ENCODE peak calls at places on chromosomes 4 and X, in eight cellular contexts. One of them, this sample, is unnamed.
A peak's percentile ranks its signal among the peaks of the same experiment; 100 is the strongest.

GRCh38 chr4:77872723-77873435 is 10.2 kb downstream of the MRPL1 start:
- DNase-seq in cardiac muscle cell: peak; percentile 83
- DNase-seq in choroid plexus epithelial cell: no peak
- DNase-seq in sigmoid colon: no peak
- DNase-seq in GM13976: no peak
- DNase-seq in right atrium auricular region: no peak
- DNase-seq in foreskin fibroblast: no peak
- DNase-seq in heart right ventricle: no peak
- DNase-seq in this sample: no peak

GRCh38 chr4:133624744-133625143 is 475.6 kb downstream of the PCDH10 start:
- DNase-seq in cardiac muscle cell: no peak
- DNase-seq in choroid plexus epithelial cell: peak; percentile 30
- DNase-seq in sigmoid colon: no peak
- DNase-seq in GM13976: no peak
- DNase-seq in right atrium auricular region: no peak
- DNase-seq in foreskin fibroblast: no peak
- DNase-seq in heart right ventricle: no peak
- DNase-seq in this sample: no peak

GRCh38 chr4:56640907-56641493 is 40.1 kb downstream of the HOPX start:
- DNase-seq in cardiac muscle cell: no peak
- DNase-seq in choroid plexus epithelial cell: no peak
- DNase-seq in sigmoid colon: no peak
- DNase-seq in GM13976: no peak
- DNase-seq in right atrium auricular region: no peak
- DNase-seq in foreskin fibroblast: peak; percentile 20
- DNase-seq in heart right ventricle: no peak
- DNase-seq in this sample: no peak

GRCh38 chrX:153631931-153632611 is 14.9 kb upstream of the DUSP9 start:
- DNase-seq in cardiac muscle cell: no peak
- DNase-seq in choroid plexus epithelial cell: no peak
- DNase-seq in sigmoid colon: peak; percentile 34
- DNase-seq in GM13976: no peak
- DNase-seq in right atrium auricular region: no peak
- DNase-seq in foreskin fibroblast: no peak
- DNase-seq in heart right ventricle: no peak
- DNase-seq in this sample: no peak

GRCh38 chr4:183099537-183100297 is 660 bp downstream of the WWC2 start:
- DNase-seq in cardiac muscle cell: no peak
- DNase-seq in choroid plexus epithelial cell: peak; percentile 23
- DNase-seq in sigmoid colon: peak; percentile 74
- DNase-seq in GM13976: peak; percentile 31
- DNase-seq in right atrium auricular region: no peak
- DNase-seq in foreskin fibroblast: peak; percentile 55
- DNase-seq in heart right ventricle: peak; percentile 30
- DNase-seq in this sample: peak; percentile 18

GRCh38 chrX:2628751-2629315 is 62.3 kb upstream of the CD99 start:
- DNase-seq in cardiac muscle cell: no peak
- DNase-seq in choroid plexus epithelial cell: no peak
- DNase-seq in sigmoid colon: no peak
- DNase-seq in GM13976: no peak
- DNase-seq in right atrium auricular region: no peak
- DNase-seq in foreskin fibroblast: no peak
- DNase-seq in heart right ventricle: no peak
- DNase-seq in this sample: no peak

GRCh38 chr4:6342530-6343293 is 73.1 kb downstream of the WFS1 start:
- DNase-seq in cardiac muscle cell: peak; percentile 25
- DNase-seq in choroid plexus epithelial cell: peak; percentile 17
- DNase-seq in sigmoid colon: no peak
- DNase-seq in GM13976: no peak
- DNase-seq in right atrium auricular region: peak; percentile 64
- DNase-seq in foreskin fibroblast: no peak
- DNase-seq in heart right ventricle: peak; percentile 39
- DNase-seq in this sample: no peak

GRCh38 chrX:31333181-31333831 is 261.5 kb upstream of the FTHL17 start:
- DNase-seq in cardiac muscle cell: peak; percentile 79
- DNase-seq in choroid plexus epithelial cell: peak; percentile 88
- DNase-seq in sigmoid colon: no peak
- DNase-seq in GM13976: no peak
- DNase-seq in right atrium auricular region: no peak
- DNase-seq in foreskin fibroblast: peak; percentile 20
- DNase-seq in heart right ventricle: no peak
- DNase-seq in this sample: no peak

GRCh38 chrX:18390941-18391538 is 34.4 kb upstream of the CDKL5 start:
- DNase-seq in cardiac muscle cell: peak; percentile 62
- DNase-seq in choroid plexus epithelial cell: peak; percentile 71
- DNase-seq in sigmoid colon: peak; percentile 79
- DNase-seq in GM13976: peak; percentile 56
- DNase-seq in right atrium auricular region: peak; percentile 82
- DNase-seq in foreskin fibroblast: peak; percentile 65
- DNase-seq in heart right ventricle: peak; percentile 36
- DNase-seq in this sample: peak; percentile 42

GRCh38 chr4:85474818-85475630 is at the start of gene ARHGAP24:
- DNase-seq in cardiac muscle cell: peak; percentile 99
- DNase-seq in choroid plexus epithelial cell: peak; percentile 99
- DNase-seq in sigmoid colon: peak; percentile 91
- DNase-seq in GM13976: peak; percentile 78
- DNase-seq in right atrium auricular region: peak; percentile 96
- DNase-seq in foreskin fibroblast: peak; percentile 99
- DNase-seq in heart right ventricle: peak; percentile 82
- DNase-seq in this sample: peak; percentile 78

GRCh38 chr4:20552004-20552403 is 148.3 kb upstream of the PACRGL start:
- DNase-seq in cardiac muscle cell: no peak
- DNase-seq in choroid plexus epithelial cell: no peak
- DNase-seq in sigmoid colon: no peak
- DNase-seq in GM13976: no peak
- DNase-seq in right atrium auricular region: no peak
- DNase-seq in foreskin fibroblast: no peak
- DNase-seq in heart right ventricle: no peak
- DNase-seq in this sample: no peak

GRCh38 chr4:25970241-25970675 is 56.2 kb downstream of the SMIM20 start:
- DNase-seq in cardiac muscle cell: peak; percentile 55
- DNase-seq in choroid plexus epithelial cell: peak; percentile 70
- DNase-seq in sigmoid colon: peak; percentile 69
- DNase-seq in GM13976: peak; percentile 46
- DNase-seq in right atrium auricular region: no peak
- DNase-seq in foreskin fibroblast: no peak
- DNase-seq in heart right ventricle: peak; percentile 36
- DNase-seq in this sample: peak; percentile 55

GRCh38 chr4:71526626-71527406 is 188.0 kb downstream of the SLC4A4 start:
- DNase-seq in cardiac muscle cell: no peak
- DNase-seq in choroid plexus epithelial cell: no peak
- DNase-seq in sigmoid colon: no peak
- DNase-seq in GM13976: no peak
- DNase-seq in right atrium auricular region: no peak
- DNase-seq in foreskin fibroblast: no peak
- DNase-seq in heart right ventricle: no peak
- DNase-seq in this sample: no peak

GRCh38 chr4:123866796-123867195 is 470.2 kb downstream of the SPRY1 start:
- DNase-seq in cardiac muscle cell: no peak
- DNase-seq in choroid plexus epithelial cell: no peak
- DNase-seq in sigmoid colon: no peak
- DNase-seq in GM13976: no peak
- DNase-seq in right atrium auricular region: no peak
- DNase-seq in foreskin fibroblast: no peak
- DNase-seq in heart right ventricle: no peak
- DNase-seq in this sample: no peak

GRCh38 chr4:16694491-16695276 is 203.8 kb downstream of the LDB2 start:
- DNase-seq in cardiac muscle cell: no peak
- DNase-seq in choroid plexus epithelial cell: no peak
- DNase-seq in sigmoid colon: no peak
- DNase-seq in GM13976: no peak
- DNase-seq in right atrium auricular region: no peak
- DNase-seq in foreskin fibroblast: peak; percentile 17
- DNase-seq in heart right ventricle: no peak
- DNase-seq in this sample: no peak

GRCh38 chrX:57817302-57817701 is 93.0 kb downstream of the ZXDA start:
- DNase-seq in cardiac muscle cell: peak; percentile 2
- DNase-seq in choroid plexus epithelial cell: peak; percentile 8
- DNase-seq in sigmoid colon: no peak
- DNase-seq in GM13976: peak; percentile 4
- DNase-seq in right atrium auricular region: no peak
- DNase-seq in foreskin fibroblast: peak; percentile 1
- DNase-seq in heart right ventricle: no peak
- DNase-seq in this sample: no peak

GRCh38 chr4:113979157-113979972 is at the start of gene ARSJ:
- DNase-seq in cardiac muscle cell: peak; percentile 89
- DNase-seq in choroid plexus epithelial cell: peak; percentile 79
- DNase-seq in sigmoid colon: peak; percentile 81
- DNase-seq in GM13976: peak; percentile 27
- DNase-seq in right atrium auricular region: peak; percentile 72
- DNase-seq in foreskin fibroblast: peak; percentile 91
- DNase-seq in heart right ventricle: peak; percentile 57
- DNase-seq in this sample: peak; percentile 17

GRCh38 chr4:145623831-145624230 is 4.6 kb downstream of the MMAA start:
- DNase-seq in cardiac muscle cell: peak; percentile 35
- DNase-seq in choroid plexus epithelial cell: peak; percentile 16
- DNase-seq in sigmoid colon: no peak
- DNase-seq in GM13976: no peak
- DNase-seq in right atrium auricular region: no peak
- DNase-seq in foreskin fibroblast: peak; percentile 53
- DNase-seq in heart right ventricle: no peak
- DNase-seq in this sample: no peak

GRCh38 chrX:104310084-104310483 is 55.4 kb upstream of the ESX1 start:
- DNase-seq in cardiac muscle cell: peak; percentile 53
- DNase-seq in choroid plexus epithelial cell: peak; percentile 66
- DNase-seq in sigmoid colon: no peak
- DNase-seq in GM13976: no peak
- DNase-seq in right atrium auricular region: no peak
- DNase-seq in foreskin fibroblast: peak; percentile 61
- DNase-seq in heart right ventricle: no peak
- DNase-seq in this sample: no peak

GRCh38 chr4:10013722-10014121 is 7.6 kb downstream of the SLC2A9 start:
- DNase-seq in cardiac muscle cell: peak; percentile 43
- DNase-seq in choroid plexus epithelial cell: peak; percentile 70
- DNase-seq in sigmoid colon: no peak
- DNase-seq in GM13976: peak; percentile 63
- DNase-seq in right atrium auricular region: no peak
- DNase-seq in foreskin fibroblast: peak; percentile 48
- DNase-seq in heart right ventricle: peak; percentile 47
- DNase-seq in this sample: peak; percentile 63

GRCh38 chr4:10016169-10016568 is 5.1 kb downstream of the SLC2A9 start:
- DNase-seq in cardiac muscle cell: no peak
- DNase-seq in choroid plexus epithelial cell: no peak
- DNase-seq in sigmoid colon: no peak
- DNase-seq in GM13976: no peak
- DNase-seq in right atrium auricular region: no peak
- DNase-seq in foreskin fibroblast: no peak
- DNase-seq in heart right ventricle: no peak
- DNase-seq in this sample: no peak

GRCh38 chr4:10017037-10017893 is 4.0 kb downstream of the SLC2A9 start:
- DNase-seq in cardiac muscle cell: no peak
- DNase-seq in choroid plexus epithelial cell: no peak
- DNase-seq in sigmoid colon: no peak
- DNase-seq in GM13976: no peak
- DNase-seq in right atrium auricular region: no peak
- DNase-seq in foreskin fibroblast: no peak
- DNase-seq in heart right ventricle: no peak
- DNase-seq in this sample: no peak

GRCh38 chr4:10011885-10012284 is 9.4 kb downstream of the SLC2A9 start:
- DNase-seq in cardiac muscle cell: peak; percentile 62
- DNase-seq in choroid plexus epithelial cell: no peak
- DNase-seq in sigmoid colon: no peak
- DNase-seq in GM13976: no peak
- DNase-seq in right atrium auricular region: no peak
- DNase-seq in foreskin fibroblast: no peak
- DNase-seq in heart right ventricle: no peak
- DNase-seq in this sample: no peak

GRCh38 chr4:10015140-10015753 is 6.0 kb downstream of the SLC2A9 start:
- DNase-seq in cardiac muscle cell: peak; percentile 72
- DNase-seq in choroid plexus epithelial cell: peak; percentile 79
- DNase-seq in sigmoid colon: no peak
- DNase-seq in GM13976: no peak
- DNase-seq in right atrium auricular region: no peak
- DNase-seq in foreskin fibroblast: peak; percentile 66
- DNase-seq in heart right ventricle: no peak
- DNase-seq in this sample: no peak
- TF ChIP-seq CTCF in cardiac muscle cell: peak; percentile 71
- TF ChIP-seq CTCF in choroid plexus epithelial cell: peak; percentile 86
- TF ChIP-seq CTCF in sigmoid colon: peak; percentile 34
- TF ChIP-seq CTCF in GM13976: peak; percentile 76
- TF ChIP-seq CTCF in right atrium auricular region: peak; percentile 69
- TF ChIP-seq CTCF in foreskin fibroblast: peak; percentile 48
- TF ChIP-seq CTCF in heart right ventricle: peak; percentile 63
- TF ChIP-seq CTCF in this sample: peak; percentile 84

GRCh38 chrX:141714680-141715079 is 16.1 kb upstream of the SPANXD start:
- DNase-seq in cardiac muscle cell: no peak
- DNase-seq in choroid plexus epithelial cell: no peak
- DNase-seq in sigmoid colon: no peak
- DNase-seq in GM13976: no peak
- DNase-seq in right atrium auricular region: no peak
- DNase-seq in foreskin fibroblast: no peak
- DNase-seq in heart right ventricle: no peak
- DNase-seq in this sample: no peak
- TF ChIP-seq CTCF in cardiac muscle cell: no peak
- TF ChIP-seq CTCF in choroid plexus epithelial cell: no peak
- TF ChIP-seq CTCF in sigmoid colon: no peak
- TF ChIP-seq CTCF in GM13976: no peak
- TF ChIP-seq CTCF in right atrium auricular region: no peak
- TF ChIP-seq CTCF in foreskin fibroblast: no peak
- TF ChIP-seq CTCF in heart right ventricle: no peak
- TF ChIP-seq CTCF in this sample: no peak

DNA sequence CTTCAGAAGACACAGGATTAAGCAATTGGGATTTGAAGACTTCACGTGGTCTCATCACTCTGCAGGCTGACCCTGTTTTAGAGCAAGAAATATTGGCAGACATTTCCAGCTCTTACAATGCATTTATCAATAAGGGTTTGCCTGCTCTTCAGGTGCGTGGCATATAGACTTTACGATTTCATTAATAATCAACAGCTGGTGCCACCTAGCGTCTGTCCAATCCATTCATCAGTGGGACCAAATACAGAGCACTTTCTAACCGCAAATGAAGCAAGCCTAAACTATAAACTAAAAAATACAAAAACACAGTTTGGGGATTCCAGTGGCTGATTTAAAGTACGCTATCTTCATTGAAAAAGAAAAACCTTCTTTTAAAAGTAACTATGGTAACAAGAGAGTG is 125.4 kb upstream of the DMD start:
- DNase-seq in cardiac muscle cell: peak; percentile 27
- DNase-seq in choroid plexus epithelial cell: peak; percentile 54
- DNase-seq in sigmoid colon: no peak
- DNase-seq in GM13976: no peak
- DNase-seq in right atrium auricular region: no peak
- DNase-seq in foreskin fibroblast: peak; percentile 0
- DNase-seq in heart right ventricle: no peak
- DNase-seq in this sample: no peak
- TF ChIP-seq CTCF in cardiac muscle cell: peak; percentile 35
- TF ChIP-seq CTCF in choroid plexus epithelial cell: peak; percentile 65
- TF ChIP-seq CTCF in sigmoid colon: peak; percentile 18
- TF ChIP-seq CTCF in GM13976: peak; percentile 16
- TF ChIP-seq CTCF in right atrium auricular region: peak; percentile 59
- TF ChIP-seq CTCF in foreskin fibroblast: no peak
- TF ChIP-seq CTCF in heart right ventricle: peak; percentile 58
- TF ChIP-seq CTCF in this sample: no peak

DNA sequence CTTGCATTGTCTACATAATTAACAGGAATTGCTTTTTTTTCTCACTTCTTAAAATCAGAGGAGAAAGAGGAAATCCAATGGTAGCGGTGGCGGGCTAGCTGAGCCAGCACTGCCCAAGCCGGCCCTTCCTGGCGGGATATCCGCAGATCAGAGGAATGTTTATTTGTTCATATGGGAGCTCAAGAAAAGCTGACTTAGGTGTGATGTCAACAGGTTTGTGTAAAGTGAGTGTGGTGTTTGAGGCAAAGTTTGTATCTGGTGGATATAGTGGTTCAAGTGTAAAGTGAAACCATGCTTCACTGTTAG is 466 bp upstream of the SLC39A8 start:
- DNase-seq in cardiac muscle cell: no peak
- DNase-seq in choroid plexus epithelial cell: peak; percentile 33
- DNase-seq in sigmoid colon: no peak
- DNase-seq in GM13976: peak; percentile 21
- DNase-seq in right atrium auricular region: no peak
- DNase-seq in foreskin fibroblast: no peak
- DNase-seq in heart right ventricle: no peak
- DNase-seq in this sample: peak; percentile 19
- TF ChIP-seq CTCF in cardiac muscle cell: no peak
- TF ChIP-seq CTCF in choroid plexus epithelial cell: no peak
- TF ChIP-seq CTCF in sigmoid colon: no peak
- TF ChIP-seq CTCF in GM13976: no peak
- TF ChIP-seq CTCF in right atrium auricular region: no peak
- TF ChIP-seq CTCF in foreskin fibroblast: no peak
- TF ChIP-seq CTCF in heart right ventricle: peak; percentile 23
- TF ChIP-seq CTCF in this sample: no peak